ENCODE peak calls at places on chromosomes 13 and 19, in eight cellular contexts. V is mucosa of descending colon, K is cardiac muscle cell, F is fibroblast of the aortic adventitia, B is coronary artery, Z is uterus, C is thoracic aorta, I is body of pancreas. U is an unnamed sample.

GRCh38 chr13:109761695-109762094 is 24.7 kb downstream of the IRS2 start:
- DNase-seq in V (no peak), K (no peak), F (no peak), B (no peak), Z (no peak), C (no peak), I (no peak), U (no peak)

GRCh38 chr13:55394470-55394869 is 1746.2 kb upstream of the PRR20A start:
- DNase-seq in V (no peak), K (no peak), F (no peak), B (no peak), Z (no peak), C (no peak), I (no peak), U (no peak)

GRCh38 chr13:70987043-70987442 is 878.8 kb upstream of the KLHL1 start:
- DNase-seq in V (no peak), K (no peak), F (no peak), B (no peak), Z (no peak), C (no peak), I (no peak), U (no peak)

GRCh38 chr13:95301135-95301946 is at the start of gene ABCC4:
- DNase-seq in V (peak), K (peak), F (peak), B (peak), Z (peak), C (no peak), I (peak), U (peak)

GRCh38 chr13:33490461-33491327 is 205.1 kb upstream of the STARD13 start:
- DNase-seq in V (no peak), K (no peak), F (peak), B (no peak), Z (peak), C (no peak), I (no peak), U (no peak)

GRCh38 chr13:101919541-101920306 is 467.2 kb downstream of the ITGBL1 start:
- DNase-seq in V (no peak), K (peak), F (peak), B (no peak), Z (no peak), C (no peak), I (no peak), U (peak)

GRCh38 chr13:42272115-42272756 is at the start of gene AKAP11:
- DNase-seq in V (peak), K (peak), F (peak), B (no peak), Z (peak), C (no peak), I (peak), U (peak)

GRCh38 chr19:39506944-39507714 is 7.8 kb upstream of the SELENOV start:
- DNase-seq in V (peak), K (peak), F (peak), B (no peak), Z (no peak), C (no peak), I (peak), U (peak)

GRCh38 chr13:43132228-43132627 is 108.8 kb downstream of the DNAJC15 start:
- DNase-seq in V (peak), K (peak), F (peak), B (no peak), Z (no peak), C (no peak), I (peak), U (no peak)

GRCh38 chr13:45564108-45564507 is 51.4 kb downstream of the ERICH6B start:
- DNase-seq in V (no peak), K (peak), F (peak), B (no peak), Z (no peak), C (no peak), I (no peak), U (no peak)

GRCh38 chr13:42110410-42111155 is 62.1 kb downstream of the DGKH start:
- DNase-seq in V (peak), K (peak), F (peak), B (no peak), Z (peak), C (no peak), I (no peak), U (no peak)

GRCh38 chr19:41298327-41298964 is 11.5 kb upstream of the CCDC97 start:
- DNase-seq in V (peak), K (peak), F (peak), B (peak), Z (no peak), C (no peak), I (peak), U (no peak)

GRCh38 chr13:41075034-41075433 is 13.7 kb downstream of the WBP4 start:
- DNase-seq in V (peak), K (peak), F (peak), B (no peak), Z (no peak), C (no peak), I (peak), U (no peak)

GRCh38 chr19:43789029-43789428 is 8.3 kb upstream of the KCNN4 start:
- DNase-seq in V (peak), K (peak), F (peak), B (no peak), Z (no peak), C (no peak), I (no peak), U (no peak)

GRCh38 chr13:30906411-30906990 is 430 bp downstream of the MEDAG start:
- DNase-seq in V (no peak), K (peak), F (peak), B (peak), Z (no peak), C (no peak), I (no peak), U (peak)

GRCh38 chr19:46265217-46265828 is 31.5 kb upstream of the HIF3A start:
- DNase-seq in V (peak), K (peak), F (peak), B (no peak), Z (peak), C (no peak), I (peak), U (peak)

GRCh38 chr13:108779308-108779707 is 149.9 kb downstream of the MYO16 start:
- DNase-seq in V (no peak), K (no peak), F (no peak), B (no peak), Z (no peak), C (no peak), I (no peak), U (no peak)

GRCh38 chr13:105340061-105340606 is 1195.3 kb downstream of the EFNB2 start:
- DNase-seq in V (no peak), K (peak), F (no peak), B (no peak), Z (no peak), C (no peak), I (no peak), U (no peak)

GRCh38 chr13:80824231-80824630 is 483.3 kb upstream of the SPRY2 start:
- DNase-seq in V (no peak), K (no peak), F (peak), B (no peak), Z (no peak), C (no peak), I (no peak), U (no peak)

GRCh38 chr19:40216013-40216776 is 2.0 kb downstream of the TTC9B start:
- DNase-seq in V (no peak), K (no peak), F (no peak), B (no peak), Z (no peak), C (no peak), I (no peak), U (no peak)

GRCh38 chr13:27921421-27921960 is 1.7 kb downstream of the PDX1 start:
- DNase-seq in V (no peak), K (no peak), F (no peak), B (no peak), Z (no peak), C (no peak), I (no peak), U (no peak)

GRCh38 chr13:43946281-43946680 is 66.6 kb downstream of the LACC1 start:
- DNase-seq in V (no peak), K (no peak), F (no peak), B (no peak), Z (no peak), C (no peak), I (no peak), U (no peak)

GRCh38 chr13:42991892-42992584 is at the start of gene EPSTI1:
- DNase-seq in V (peak), K (peak), F (peak), B (peak), Z (peak), C (peak), I (peak), U (peak)

GRCh38 chr19:1471514-1472107 is 7.4 kb downstream of the C19orf25 start:
- DNase-seq in V (no peak), K (no peak), F (no peak), B (no peak), Z (no peak), C (no peak), I (no peak), U (no peak)

GRCh38 chr13:102091231-102091630 is 310.6 kb downstream of the FGF14 start:
- DNase-seq in V (no peak), K (peak), F (no peak), B (no peak), Z (no peak), C (no peak), I (no peak), U (no peak)

GRCh38 chr19:58060231-58060630 is 1.1 kb downstream of the ZNF135 start:
- DNase-seq in V (no peak), K (no peak), F (no peak), B (no peak), Z (no peak), C (no peak), I (no peak), U (no peak)

GRCh38 chr13:107767119-107767518 is 448.2 kb downstream of the LIG4 start:
- DNase-seq in V (no peak), K (no peak), F (no peak), B (no peak), Z (no peak), C (no peak), I (no peak), U (no peak)

GRCh38 chr13:95388420-95389079 is 87.3 kb upstream of the ABCC4 start:
- DNase-seq in V (no peak), K (no peak), F (no peak), B (no peak), Z (no peak), C (no peak), I (no peak), U (no peak)

GRCh38 chr13:47168086-47168485 is 271.2 kb upstream of the HTR2A start:
- DNase-seq in V (no peak), K (no peak), F (peak), B (no peak), Z (no peak), C (no peak), I (no peak), U (no peak)

GRCh38 chr13:44197791-44198770 is 175.5 kb upstream of the SERP2 start:
- DNase-seq in V (no peak), K (peak), F (peak), B (no peak), Z (no peak), C (no peak), I (no peak), U (no peak)

GRCh38 chr19:2699413-2700142 is 2.9 kb downstream of the GNG7 start:
- DNase-seq in V (no peak), K (no peak), F (no peak), B (no peak), Z (no peak), C (no peak), I (no peak), U (no peak)

GRCh38 chr19:2693492-2693891 is 9.0 kb downstream of the GNG7 start:
- DNase-seq in V (no peak), K (no peak), F (no peak), B (no peak), Z (no peak), C (no peak), I (no peak), U (no peak)

GRCh38 chr19:2691951-2692350 is 10.5 kb downstream of the GNG7 start:
- DNase-seq in V (no peak), K (no peak), F (no peak), B (no peak), Z (no peak), C (no peak), I (no peak), U (no peak)

GRCh38 chr19:2694196-2694595 is 8.3 kb downstream of the GNG7 start:
- DNase-seq in V (no peak), K (no peak), F (no peak), B (no peak), Z (no peak), C (no peak), I (no peak), U (no peak)

DNA sequence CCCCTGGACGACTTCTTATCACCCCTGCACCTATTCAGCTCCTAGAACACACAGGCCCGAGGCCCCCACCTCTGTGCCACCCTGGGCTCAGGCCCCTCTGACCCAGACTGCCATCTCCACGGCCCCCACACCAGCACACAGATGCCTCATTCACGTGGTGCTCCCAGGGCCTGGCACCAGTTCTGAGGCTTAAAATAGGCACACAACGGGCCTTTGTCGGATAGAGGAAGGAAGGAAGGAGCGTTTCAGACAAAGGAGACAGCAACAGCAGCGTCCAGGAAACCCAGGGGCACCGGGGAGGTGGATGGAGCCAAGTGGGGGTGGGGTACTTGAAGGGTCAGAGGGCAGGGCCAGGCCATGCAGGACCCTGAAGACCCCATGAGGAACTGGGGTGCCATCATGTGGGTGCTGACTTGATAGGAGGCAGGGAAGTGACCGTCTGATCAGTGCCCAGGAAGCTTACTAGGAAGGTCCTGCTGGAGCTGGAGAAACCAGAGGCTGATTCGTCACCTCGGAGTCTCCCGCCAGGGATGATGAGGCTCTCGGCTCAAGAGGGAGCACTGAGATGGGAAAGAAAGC is 7.1 kb downstream of the GNG7 start:
- DNase-seq in V (no peak), K (peak), F (no peak), B (no peak), Z (no peak), C (no peak), I (peak), U (no peak)
- TF ChIP-seq CTCF in V (no peak), K (no peak), F (no peak), B (no peak), Z (no peak), C (no peak), I (no peak), U (no peak)

GRCh38 chr19:45104658-45105384 is 11.8 kb downstream of the PPP1R37 start:
- DNase-seq in V (no peak), K (no peak), F (no peak), B (no peak), Z (no peak), C (no peak), I (no peak), U (no peak)

GRCh38 chr19:45103200-45103624 is 10.2 kb downstream of the PPP1R37 start:
- DNase-seq in V (no peak), K (no peak), F (no peak), B (no peak), Z (no peak), C (no peak), I (peak), U (no peak)

GRCh38 chr19:45101796-45102195 is 8.8 kb downstream of the PPP1R37 start:
- DNase-seq in V (no peak), K (no peak), F (no peak), B (no peak), Z (no peak), C (no peak), I (no peak), U (no peak)

GRCh38 chr19:45102481-45102880 is 9.5 kb downstream of the PPP1R37 start:
- DNase-seq in V (no peak), K (no peak), F (no peak), B (no peak), Z (no peak), C (no peak), I (no peak), U (no peak)

DNA sequence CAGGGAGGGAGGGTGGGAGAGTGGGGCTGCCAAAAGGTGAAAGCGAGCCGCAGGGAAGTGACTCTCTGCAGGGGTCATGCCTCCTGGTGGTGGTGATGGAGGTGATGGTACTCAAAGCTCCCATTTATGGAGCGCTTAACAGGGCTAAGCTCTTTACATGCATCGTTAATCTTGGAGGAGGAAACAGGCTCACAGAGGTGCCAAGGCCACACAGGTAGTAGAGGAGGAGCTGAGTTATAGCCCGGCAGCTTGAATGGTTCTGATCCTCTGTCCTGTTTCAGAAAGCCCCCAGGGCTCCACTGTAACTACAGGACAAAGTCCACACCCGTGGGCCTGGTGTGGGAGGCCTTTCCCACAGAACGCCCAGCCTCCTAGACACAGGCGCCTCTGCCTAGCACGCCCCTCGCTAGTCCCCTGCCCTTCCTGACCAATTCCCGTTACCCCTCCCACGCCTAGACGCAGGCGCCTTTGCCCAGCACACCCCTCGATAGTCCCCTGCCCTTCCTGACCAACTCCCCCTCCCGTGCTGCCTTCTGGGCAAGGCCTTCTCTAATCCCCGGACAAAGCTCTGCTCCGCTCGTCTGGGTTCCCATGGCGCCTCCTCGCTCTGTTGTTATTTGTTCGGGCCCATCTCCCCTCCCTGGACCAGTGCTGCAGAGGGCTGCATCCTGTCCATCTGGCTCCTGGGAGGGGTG is 10.8 kb downstream of the PPP1R37 start:
- DNase-seq in V (no peak), K (no peak), F (no peak), B (no peak), Z (no peak), C (no peak), I (peak), U (no peak)
- TF ChIP-seq CTCF in V (no peak), K (no peak), F (no peak), B (no peak), Z (no peak), C (no peak), I (no peak), U (peak)

DNA sequence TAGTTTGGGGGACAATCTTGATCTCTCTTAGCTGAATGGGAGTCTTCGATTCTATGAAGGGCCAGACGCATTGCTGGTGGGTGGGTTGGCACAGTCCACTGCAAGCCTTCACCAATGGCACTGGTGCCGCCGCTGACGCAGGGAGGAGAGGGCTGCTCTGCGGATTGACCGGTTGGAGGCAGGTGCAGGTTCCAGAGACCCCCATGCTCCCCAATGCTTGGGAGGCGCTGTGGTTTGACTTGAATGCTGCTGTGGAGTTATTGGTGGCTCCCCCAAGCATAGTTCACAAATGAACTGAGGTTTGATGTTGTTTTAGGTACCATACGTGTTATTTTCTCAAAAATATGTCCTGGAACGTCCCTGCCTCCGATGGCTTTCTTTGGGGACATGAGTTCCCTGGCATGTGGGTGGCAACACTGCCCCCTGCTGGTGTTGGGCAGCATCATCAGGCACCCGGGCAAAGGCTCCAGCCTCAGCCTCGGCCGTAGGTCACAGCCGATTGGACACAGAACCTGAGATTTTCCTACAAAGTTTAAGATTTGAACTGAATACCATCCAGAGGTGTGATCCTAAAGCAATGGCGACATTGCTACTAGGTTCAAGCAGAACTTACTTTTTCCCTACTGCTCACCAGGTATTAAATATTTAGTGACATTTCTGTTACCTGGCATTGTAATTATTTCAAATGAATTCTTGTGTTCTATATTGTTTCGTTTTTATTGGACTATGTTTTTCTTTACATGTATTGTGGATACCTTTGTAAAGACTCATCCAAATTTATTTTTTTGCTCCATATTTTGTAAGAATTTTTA is 95.5 kb downstream of the ANKRD10 start:
- DNase-seq in V (peak), K (peak), F (peak), B (no peak), Z (peak), C (peak), I (peak), U (peak)
- TF ChIP-seq CTCF in V (peak), K (peak), F (peak), B (peak), Z (peak), C (peak), I (peak), U (peak)

DNA sequence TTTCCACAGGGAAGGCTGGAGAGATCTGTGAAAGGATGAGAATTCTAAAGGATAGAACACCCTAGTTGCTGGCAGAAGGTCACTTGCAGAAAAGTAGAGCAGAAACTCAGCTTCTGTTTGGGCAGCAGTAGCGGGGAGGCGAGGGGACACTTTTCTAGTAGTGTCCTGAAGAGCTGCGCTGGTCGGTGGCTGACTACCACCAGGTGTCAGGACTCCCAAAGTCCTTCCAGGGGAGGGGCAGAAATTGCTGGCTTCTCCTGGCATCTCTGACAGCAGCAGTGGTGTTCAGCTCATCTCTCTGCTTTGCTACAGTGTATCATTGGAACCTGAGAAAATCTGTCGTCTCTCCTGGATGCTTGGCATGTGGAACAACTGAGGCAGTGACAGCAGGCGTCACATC is 120.9 kb downstream of the ZDHHC20 start:
- DNase-seq in V (no peak), K (no peak), F (no peak), B (no peak), Z (no peak), C (no peak), I (no peak), U (no peak)
- TF ChIP-seq CTCF in V (no peak), K (no peak), F (no peak), B (no peak), Z (no peak), C (no peak), I (no peak), U (no peak)

GRCh38 chr13:112074139-112074710 is 7.3 kb downstream of the SOX1 start:
- DNase-seq in V (no peak), K (no peak), F (no peak), B (no peak), Z (no peak), C (no peak), I (no peak), U (no peak)
- TF ChIP-seq CTCF in V (no peak), K (no peak), F (no peak), B (no peak), Z (no peak), C (no peak), I (no peak), U (no peak)

GRCh38 chr13:48504606-48505369 is 28.1 kb downstream of the RCBTB2 start:
- DNase-seq in V (no peak), K (no peak), F (no peak), B (no peak), Z (no peak), C (no peak), I (no peak), U (no peak)
- TF ChIP-seq CTCF in V (no peak), K (no peak), F (no peak), B (no peak), Z (no peak), C (no peak), I (no peak), U (no peak)

GRCh38 chr13:97257800-97258799 is 36.0 kb downstream of the MBNL2 start:
- DNase-seq in V (no peak), K (no peak), F (peak), B (peak), Z (peak), C (peak), I (peak), U (no peak)
- TF ChIP-seq CTCF in V (no peak), K (peak), F (peak), B (no peak), Z (no peak), C (no peak), I (no peak), U (no peak)

GRCh38 chr19:29596885-29597525 is 9.1 kb upstream of the POP4 start:
- DNase-seq in V (no peak), K (peak), F (peak), B (no peak), Z (no peak), C (no peak), I (no peak), U (no peak)
- TF ChIP-seq CTCF in V (no peak), K (no peak), F (peak), B (no peak), Z (no peak), C (no peak), I (no peak), U (peak)